ENCODE peak calls at places on chromosomes 12 and 14, in five cellular contexts. M is mesenchymal stem cell, I is H1, S is IMR-90, Z is neuronal stem cell. L is an unnamed sample.

GRCh38 chr12:25725874-25726273 is 172.8 kb upstream of the LMNTD1 start:
- DNase-seq in M (peak), I (no peak), S (peak), Z (no peak), L (no peak)

GRCh38 chr12:132437252-132438138 is 52.5 kb upstream of the FBRSL1 start:
- DNase-seq in M (no peak), I (no peak), S (no peak), Z (no peak), L (no peak)

GRCh38 chr12:6603095-6603567 is 4.0 kb downstream of the CHD4 start:
- DNase-seq in M (peak), I (no peak), S (peak), Z (no peak), L (no peak)

GRCh38 chr12:50243507-50243906 is 39.8 kb downstream of the LIMA1 start:
- DNase-seq in M (no peak), I (no peak), S (no peak), Z (no peak), L (peak)

GRCh38 chr14:58919262-58919661 is 269.2 kb upstream of the DAAM1 start:
- DNase-seq in M (peak), I (no peak), S (peak), Z (no peak), L (no peak)

GRCh38 chr12:74816398-74817175 is 279.0 kb downstream of the ATXN7L3B start:
- DNase-seq in M (no peak), I (no peak), S (no peak), Z (no peak), L (no peak)

GRCh38 chr14:36556811-36557433 is 25.5 kb downstream of the NKX2-8 start:
- DNase-seq in M (peak), I (no peak), S (peak), Z (no peak), L (peak)

GRCh38 chr12:26114720-26115406 is 10.0 kb downstream of the BHLHE41 start:
- DNase-seq in M (no peak), I (no peak), S (no peak), Z (no peak), L (no peak)

GRCh38 chr12:1660304-1661187 is 30.3 kb upstream of the ADIPOR2 start:
- DNase-seq in M (peak), I (no peak), S (no peak), Z (no peak), L (peak)

GRCh38 chr12:92471551-92471950 is 231.2 kb upstream of the PLEKHG7 start:
- DNase-seq in M (no peak), I (no peak), S (no peak), Z (no peak), L (no peak)

GRCh38 chr12:14264777-14265176 is 100.7 kb upstream of the ATF7IP start:
- DNase-seq in M (peak), I (no peak), S (peak), Z (no peak), L (peak)

GRCh38 chr12:98618952-98619351 is 25.5 kb downstream of the SLC25A3 start:
- DNase-seq in M (peak), I (no peak), S (peak), Z (no peak), L (no peak)

GRCh38 chr12:32501835-32502333 is 102.5 kb downstream of the FGD4 start:
- DNase-seq in M (peak), I (peak), S (peak), Z (peak), L (no peak)

GRCh38 chr12:102478416-102479098 is 1.8 kb downstream of the IGF1 start:
- DNase-seq in M (no peak), I (no peak), S (no peak), Z (peak), L (no peak)

GRCh38 chr14:104895786-104896642 is 28.7 kb upstream of the PLD4 start:
- DNase-seq in M (no peak), I (no peak), S (no peak), Z (no peak), L (no peak)

GRCh38 chr12:2541805-2542204 is 253.0 kb upstream of the FKBP4 start:
- DNase-seq in M (no peak), I (no peak), S (no peak), Z (no peak), L (no peak)

GRCh38 chr12:49974231-49974675 is 1.5 kb downstream of the AQP6 start:
- DNase-seq in M (peak), I (no peak), S (peak), Z (no peak), L (peak)

GRCh38 chr14:20935303-20935984 is 19.8 kb upstream of the RNASE2 start:
- DNase-seq in M (no peak), I (no peak), S (no peak), Z (no peak), L (no peak)

GRCh38 chr12:57735198-57735855 is 3.2 kb downstream of the AGAP2 start:
- DNase-seq in M (no peak), I (no peak), S (no peak), Z (no peak), L (no peak)

GRCh38 chr14:78700236-78700635 is 530.1 kb downstream of the NRXN3 start:
- DNase-seq in M (no peak), I (no peak), S (no peak), Z (no peak), L (no peak)

GRCh38 chr12:91778938-91779400 is 366.7 kb downstream of the BTG1 start:
- DNase-seq in M (peak), I (no peak), S (peak), Z (no peak), L (peak)

GRCh38 chr12:89258240-89258969 is 93.9 kb downstream of the DUSP6 start:
- DNase-seq in M (no peak), I (no peak), S (no peak), Z (no peak), L (no peak)

GRCh38 chr12:95995238-95996031 is 709 bp downstream of the HAL start:
- DNase-seq in M (no peak), I (no peak), S (no peak), Z (no peak), L (no peak)

GRCh38 chr14:90005441-90005840 is 49.7 kb downstream of the TDP1 start:
- DNase-seq in M (no peak), I (no peak), S (no peak), Z (no peak), L (no peak)

GRCh38 chr14:90005939-90006530 is 50.3 kb downstream of the TDP1 start:
- DNase-seq in M (no peak), I (no peak), S (no peak), Z (no peak), L (no peak)

GRCh38 chr14:89996963-89997362 is 41.2 kb downstream of the TDP1 start:
- DNase-seq in M (no peak), I (no peak), S (no peak), Z (no peak), L (no peak)

GRCh38 chr14:90003526-90004312 is 48.0 kb downstream of the TDP1 start:
- DNase-seq in M (no peak), I (no peak), S (no peak), Z (no peak), L (no peak)

GRCh38 chr14:90000935-90001334 is 45.2 kb downstream of the TDP1 start:
- DNase-seq in M (no peak), I (no peak), S (no peak), Z (no peak), L (no peak)
- H4K91ac ChIP-seq in M (no peak), I (no peak), S (no peak), Z (no peak), L (no peak)

GRCh38 chr12:27385756-27386155 is 53.1 kb downstream of the BMAL2 start:
- DNase-seq in M (no peak), I (no peak), S (no peak), Z (no peak), L (no peak)

GRCh38 chr12:27383429-27384260 is 51.0 kb downstream of the BMAL2 start:
- DNase-seq in M (peak), I (peak), S (peak), Z (peak), L (peak)

GRCh38 chr12:27384261-27384590 is 51.6 kb downstream of the BMAL2 start:
- DNase-seq in M (no peak), I (no peak), S (no peak), Z (no peak), L (no peak)

GRCh38 chr12:27382924-27383323 is 50.3 kb downstream of the BMAL2 start:
- DNase-seq in M (no peak), I (no peak), S (no peak), Z (no peak), L (no peak)

DNA sequence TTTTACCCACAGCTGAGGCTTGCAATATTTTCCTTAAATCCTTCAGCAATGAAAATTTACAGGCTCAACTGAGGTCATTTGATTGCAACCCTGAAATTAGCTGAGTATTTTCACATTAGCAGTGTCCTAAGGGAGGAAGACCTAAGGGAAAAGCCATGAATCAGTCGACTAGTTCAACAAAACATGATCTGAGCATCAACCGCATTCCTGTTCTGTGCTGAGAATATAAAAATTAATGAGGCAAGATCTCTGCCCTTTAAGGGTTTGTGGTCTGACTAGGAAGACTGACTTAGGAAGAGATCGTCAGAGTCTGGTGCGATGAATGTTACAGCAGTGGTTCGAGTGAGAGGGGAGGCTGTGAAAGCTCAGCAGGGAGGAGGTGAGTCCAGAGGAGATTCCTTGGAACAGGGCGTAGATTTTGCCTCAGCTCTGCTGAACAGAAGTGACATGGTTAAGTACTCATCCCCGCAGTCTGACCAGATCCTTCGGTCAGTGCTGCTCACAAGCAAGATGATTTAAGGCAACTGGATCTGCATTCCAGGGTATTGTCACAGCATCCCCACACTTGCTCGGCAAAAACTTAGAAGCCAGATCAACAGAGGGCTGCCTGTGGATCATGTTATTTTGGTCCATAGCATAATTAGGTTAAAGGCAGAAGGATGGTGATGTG is 49.6 kb downstream of the BMAL2 start:
- DNase-seq in M (peak), I (no peak), S (no peak), Z (no peak), L (no peak)
- H2BK5ac ChIP-seq in M (no peak), I (peak), S (no peak), Z (no peak), L (no peak)

GRCh38 chr14:69664865-69665526 is 53.6 kb downstream of the SUSD6 start:
- DNase-seq in M (no peak), I (no peak), S (no peak), Z (no peak), L (no peak)

GRCh38 chr14:69667938-69668336 is 56.5 kb downstream of the SUSD6 start:
- DNase-seq in M (no peak), I (no peak), S (no peak), Z (no peak), L (no peak)

GRCh38 chr14:69666112-69666511 is 54.7 kb downstream of the SUSD6 start:
- DNase-seq in M (no peak), I (no peak), S (no peak), Z (no peak), L (no peak)

GRCh38 chr14:69665596-69665995 is 54.2 kb downstream of the SUSD6 start:
- DNase-seq in M (no peak), I (no peak), S (no peak), Z (no peak), L (no peak)

GRCh38 chr14:69666698-69667211 is 55.4 kb downstream of the SUSD6 start:
- DNase-seq in M (no peak), I (no peak), S (peak), Z (no peak), L (no peak)
- H3K4me3 ChIP-seq in M (no peak), I (no peak), S (no peak), Z (no peak), L (no peak)

GRCh38 chr12:124499873-124500231 is 67.6 kb downstream of the NCOR2 start:
- DNase-seq in M (no peak), I (no peak), S (no peak), Z (no peak), L (no peak)
- H4K91ac ChIP-seq in M (peak), I (peak), S (no peak), Z (peak), L (peak)

GRCh38 chr12:52925717-52926595 is 21.1 kb upstream of the KRT8 start:
- DNase-seq in M (no peak), I (no peak), S (no peak), Z (no peak), L (peak)
- H2BK5ac ChIP-seq in M (peak), I (peak), S (peak), Z (peak), L (peak)

DNA sequence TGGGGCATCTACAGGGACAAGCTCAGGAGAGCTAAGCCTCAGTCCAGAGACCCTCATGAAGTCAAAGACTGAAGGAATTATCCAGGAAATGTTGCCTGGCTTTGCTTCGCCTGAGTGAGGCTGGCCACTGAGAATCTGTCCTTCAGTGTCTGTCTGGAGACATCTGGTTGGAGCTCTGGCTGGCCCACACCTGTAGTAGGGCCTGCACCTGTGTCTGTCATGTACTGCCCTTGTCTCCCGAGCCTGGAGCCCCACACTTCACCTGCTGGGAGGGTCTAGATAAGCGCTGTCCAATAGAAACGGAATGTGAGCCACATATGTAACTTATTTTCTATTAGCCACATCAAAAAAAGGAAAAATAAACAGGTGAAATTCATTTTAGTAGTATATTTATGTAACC is 9.9 kb upstream of the HDAC7 start:
- DNase-seq in M (no peak), I (no peak), S (no peak), Z (no peak), L (no peak)
- H3K4me3 ChIP-seq in M (no peak), I (no peak), S (no peak), Z (no peak), L (no peak)

GRCh38 chr14:75452900-75453816 is 25.3 kb downstream of the JDP2 start:
- DNase-seq in M (peak), I (peak), S (peak), Z (peak), L (peak)

GRCh38 chr14:75449703-75450102 is 21.9 kb downstream of the JDP2 start:
- DNase-seq in M (no peak), I (no peak), S (no peak), Z (no peak), L (no peak)

GRCh38 chr14:75452324-75452723 is 24.5 kb downstream of the JDP2 start:
- DNase-seq in M (no peak), I (no peak), S (no peak), Z (no peak), L (no peak)

GRCh38 chr14:75448209-75448608 is 20.4 kb downstream of the JDP2 start:
- DNase-seq in M (no peak), I (no peak), S (no peak), Z (no peak), L (no peak)

DNA sequence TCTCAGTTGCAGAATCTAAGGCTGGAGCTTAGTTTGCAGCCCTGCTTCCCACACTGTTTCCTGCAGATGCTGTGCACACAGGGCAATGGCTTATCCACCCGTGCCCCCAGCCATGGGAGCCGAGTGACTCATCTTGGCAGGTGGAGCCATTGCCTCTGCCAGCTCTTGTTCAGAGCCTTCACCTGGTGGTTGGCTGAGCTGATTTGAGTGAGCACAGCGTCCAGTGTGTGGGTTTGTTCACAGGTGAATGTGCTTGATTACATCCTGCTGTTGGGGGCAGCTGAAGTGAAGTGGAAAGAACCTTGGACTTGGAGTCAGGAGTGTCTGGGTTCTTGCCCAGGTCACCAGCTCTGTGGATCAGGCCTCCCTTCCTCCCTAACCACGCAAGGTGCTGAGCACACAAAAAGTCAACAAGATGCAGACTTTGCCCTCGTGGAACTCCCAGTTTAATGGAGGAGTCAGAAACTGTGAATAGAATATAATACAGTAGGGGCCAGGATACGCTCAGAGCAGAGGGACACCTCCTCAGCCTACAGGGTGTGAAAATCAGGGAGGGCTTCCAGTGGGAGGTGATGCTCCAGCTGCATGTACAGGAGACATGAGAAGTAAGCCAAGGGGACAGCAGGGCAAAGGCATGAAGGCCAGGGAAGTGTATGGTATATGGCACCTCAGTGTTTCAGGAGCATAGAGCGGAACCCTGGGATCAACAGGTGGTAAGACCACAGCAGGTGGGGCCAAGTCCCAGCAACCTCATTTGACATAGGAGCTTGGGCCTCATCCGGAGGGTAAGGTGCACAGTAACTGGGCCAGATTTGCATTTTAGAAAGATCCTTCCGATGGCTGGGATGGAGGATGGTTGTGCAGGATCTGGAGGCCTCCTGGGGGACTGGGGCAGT is 22.8 kb downstream of the JDP2 start:
- DNase-seq in M (no peak), I (no peak), S (peak), Z (no peak), L (no peak)
- H4K91ac ChIP-seq in M (no peak), I (no peak), S (no peak), Z (peak), L (no peak)

DNA sequence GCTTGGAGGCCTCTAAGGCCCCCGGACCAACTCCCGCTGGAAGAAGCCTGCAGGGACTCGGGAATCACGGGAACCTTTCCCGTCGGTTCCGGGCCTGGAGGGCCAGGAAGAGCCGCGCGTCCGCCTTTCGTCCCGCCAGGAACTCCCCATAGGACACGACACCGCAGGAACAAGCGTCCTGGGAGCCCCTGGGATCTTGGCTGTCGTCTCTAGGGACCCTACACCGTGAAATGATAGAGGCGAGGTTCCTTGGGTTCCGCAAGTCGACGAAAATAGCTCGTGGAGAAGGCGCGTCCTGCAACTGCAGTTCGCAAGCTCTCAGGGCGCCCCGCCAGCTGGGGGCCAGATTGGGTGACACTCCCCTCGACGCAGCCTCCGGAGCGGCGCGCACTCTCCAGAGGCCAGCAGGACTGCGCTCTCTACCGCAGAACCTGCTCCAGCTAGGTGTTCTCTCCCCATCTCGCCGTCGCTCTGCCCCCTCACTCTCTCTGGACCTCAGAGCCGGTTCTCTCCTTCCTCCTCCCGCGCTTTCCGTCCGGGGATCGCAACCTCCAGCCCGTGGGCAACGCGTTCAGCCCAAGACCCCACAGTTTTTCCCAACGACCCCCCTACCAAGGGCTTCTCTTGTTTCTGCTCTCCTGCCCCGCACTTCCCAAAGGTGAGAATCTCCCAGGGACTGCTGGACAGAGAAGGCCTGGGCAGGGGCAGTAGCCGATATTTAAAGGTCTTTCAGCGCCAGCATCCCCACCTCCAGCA is 776 bp downstream of the BMP4 start:
- DNase-seq in M (peak), I (no peak), S (no peak), Z (no peak), L (no peak)
- H2BK5ac ChIP-seq in M (no peak), I (peak), S (no peak), Z (no peak), L (peak)

DNA sequence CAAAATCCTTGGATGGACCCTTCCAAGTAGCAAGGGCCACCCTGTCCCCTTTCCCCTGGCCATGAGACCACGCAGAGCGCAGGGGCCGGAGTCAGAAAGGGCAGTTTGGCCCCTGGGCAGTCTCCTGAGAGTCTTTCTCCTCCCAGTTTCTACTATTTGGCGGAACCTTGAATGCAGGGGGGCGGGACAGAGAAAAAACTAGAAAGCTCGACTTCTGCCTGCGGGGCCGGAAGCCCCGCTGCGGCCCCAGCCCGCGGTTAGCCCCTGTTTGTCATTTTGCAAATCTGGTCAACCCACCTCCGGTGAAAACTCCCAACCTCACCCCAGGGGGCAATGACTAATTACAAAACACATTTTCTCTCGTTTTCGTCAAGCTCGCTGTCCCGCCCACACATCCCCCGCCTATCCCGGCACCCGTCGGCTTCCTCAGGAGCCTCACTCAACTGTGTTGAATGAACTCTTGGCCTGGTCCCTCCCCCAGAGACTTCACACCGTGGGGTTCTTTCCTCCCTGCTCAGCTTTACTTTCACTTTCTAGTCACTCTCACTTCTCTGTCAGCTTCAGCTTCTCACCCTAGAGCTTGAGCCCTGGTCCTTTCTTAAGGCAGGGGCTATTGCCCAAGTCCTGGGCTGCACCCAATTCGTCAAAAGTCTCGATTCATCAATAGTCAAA is 66.7 kb downstream of the IRF2BPL start:
- DNase-seq in M (peak), I (peak), S (peak), Z (peak), L (peak)
- H3K4me3 ChIP-seq in M (peak), I (peak), S (peak), Z (no peak), L (peak)

L was measured in trophoblast cell.